ENCODE peak calls at places on chromosomes 6 and 20, in seven cellular contexts. U, Q, D, R, M, G and C are unnamed samples.

GRCh38 chr6:125742433-125743120 is 6.9 kb upstream of the HEY2 start:
- DNase-seq in U (no peak), Q (no peak), D (no peak), R (no peak), M (no peak), G (no peak), C (no peak)

GRCh38 chr6:12751694-12752304 is 35.2 kb downstream of the PHACTR1 start:
- DNase-seq in U (peak; percentile 40), Q (no peak), D (no peak), R (peak; percentile 12), M (no peak), G (peak; percentile 55), C (peak; percentile 37)

GRCh38 chr6:149844480-149844879 is 19.7 kb downstream of the LRP11 start:
- DNase-seq in U (no peak), Q (no peak), D (no peak), R (no peak), M (no peak), G (no peak), C (no peak)

GRCh38 chr6:13303668-13304017 is 24.7 kb downstream of the TBC1D7 start:
- DNase-seq in U (peak; percentile 80), Q (no peak), D (peak; percentile 74), R (peak; percentile 81), M (peak; percentile 94), G (peak; percentile 69), C (no peak)

GRCh38 chr6:16669227-16669626 is 92.0 kb downstream of the ATXN1 start:
- DNase-seq in U (peak; percentile 94), Q (peak; percentile 38), D (peak; percentile 42), R (peak; percentile 65), M (no peak), G (peak; percentile 34), C (no peak)

GRCh38 chr20:32539817-32540675 is 45.1 kb downstream of the NOL4L start:
- DNase-seq in U (no peak), Q (no peak), D (peak; percentile 80), R (no peak), M (no peak), G (peak; percentile 56), C (no peak)

GRCh38 chr20:18187020-18187419 is 49.4 kb downstream of the KAT14 start:
- DNase-seq in U (no peak), Q (no peak), D (no peak), R (no peak), M (no peak), G (no peak), C (no peak)

GRCh38 chr6:117613920-117614535 is 11.7 kb upstream of the GOPC start:
- DNase-seq in U (no peak), Q (no peak), D (no peak), R (no peak), M (no peak), G (no peak), C (no peak)

GRCh38 chr20:59662856-59663512 is 58.6 kb downstream of the PHACTR3 start:
- DNase-seq in U (no peak), Q (no peak), D (no peak), R (no peak), M (no peak), G (peak; percentile 8), C (no peak)

GRCh38 chr20:59204201-59204894 is 40.7 kb downstream of the ZNF831 start:
- DNase-seq in U (no peak), Q (no peak), D (no peak), R (no peak), M (no peak), G (no peak), C (no peak)

GRCh38 chr6:109892451-109893435 is 85.4 kb upstream of the GPR6 start:
- DNase-seq in U (no peak), Q (peak; percentile 82), D (no peak), R (no peak), M (no peak), G (peak; percentile 77), C (no peak)

GRCh38 chr6:136226027-136226673 is 24.0 kb downstream of the MTFR2 start:
- DNase-seq in U (peak; percentile 67), Q (peak; percentile 36), D (peak; percentile 54), R (peak; percentile 67), M (peak; percentile 89), G (peak; percentile 69), C (peak; percentile 16)

GRCh38 chr6:66496659-66497058 is 789.6 kb upstream of the EYS start:
- DNase-seq in U (no peak), Q (no peak), D (no peak), R (no peak), M (no peak), G (no peak), C (no peak)

GRCh38 chr6:133447924-133448323 is 206.8 kb downstream of the EYA4 start:
- DNase-seq in U (no peak), Q (no peak), D (no peak), R (peak; percentile 83), M (no peak), G (no peak), C (no peak)

GRCh38 chr20:34980543-34981213 is 25.0 kb downstream of the MYH7B start:
- DNase-seq in U (no peak), Q (no peak), D (no peak), R (peak; percentile 22), M (no peak), G (no peak), C (no peak)

GRCh38 chr6:2876210-2877056 is 26.7 kb downstream of the SERPINB9 start:
- DNase-seq in U (peak; percentile 98), Q (peak; percentile 58), D (peak; percentile 60), R (peak; percentile 81), M (no peak), G (peak; percentile 57), C (peak; percentile 89)
- TF ChIP-seq POLR2A in U (peak; percentile 55), Q (no peak), D (no peak), R (no peak), M (no peak), G (no peak), C (peak; percentile 42)

DNA sequence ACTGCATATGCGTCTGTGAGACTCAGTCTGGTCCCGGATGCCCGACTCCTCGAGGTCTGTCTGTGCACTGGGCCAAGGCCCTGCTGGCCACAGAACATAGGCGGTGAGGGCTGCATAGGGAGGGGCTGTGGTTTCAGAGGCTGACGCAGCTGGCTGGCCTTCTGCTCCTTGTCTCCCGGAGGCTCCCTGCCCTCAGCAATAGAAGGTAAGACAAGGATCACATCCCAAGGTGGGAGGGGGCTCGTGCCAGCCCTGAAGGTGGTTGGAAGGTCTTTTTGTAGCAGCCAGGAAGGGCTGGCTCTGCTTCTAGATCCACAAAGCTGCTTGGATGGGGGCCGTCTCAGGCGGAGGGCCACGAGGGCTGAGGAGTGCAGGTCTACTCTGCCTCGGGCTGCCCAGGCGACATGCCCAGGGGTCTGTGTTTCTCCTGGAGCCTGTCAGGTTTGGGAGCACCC is 239.8 kb upstream of the SULF2 start:
- DNase-seq in U (no peak), Q (no peak), D (no peak), R (peak; percentile 29), M (peak; percentile 89), G (no peak), C (peak; percentile 76)
- TF ChIP-seq POLR2A in U (no peak), Q (no peak), D (no peak), R (no peak), M (no peak), G (no peak), C (peak; percentile 31)

GRCh38 chr6:107840636-107841264 is 16.6 kb upstream of the SCML4 start:
- DNase-seq in U (no peak), Q (no peak), D (no peak), R (no peak), M (no peak), G (no peak), C (no peak)

GRCh38 chr6:107845777-107846176 is 21.7 kb upstream of the SCML4 start:
- DNase-seq in U (no peak), Q (no peak), D (no peak), R (no peak), M (no peak), G (no peak), C (no peak)

GRCh38 chr6:107846262-107846795 is 22.2 kb upstream of the SCML4 start:
- DNase-seq in U (no peak), Q (no peak), D (no peak), R (no peak), M (no peak), G (no peak), C (no peak)

GRCh38 chr6:107841265-107841650 is 17.1 kb upstream of the SCML4 start:
- DNase-seq in U (no peak), Q (no peak), D (no peak), R (no peak), M (no peak), G (no peak), C (no peak)

GRCh38 chr6:107843400-107843799 is 19.3 kb upstream of the SCML4 start:
- DNase-seq in U (no peak), Q (no peak), D (peak; percentile 34), R (no peak), M (no peak), G (no peak), C (no peak)
- TF ChIP-seq POLR2A in U (no peak), Q (no peak), D (no peak), R (no peak), M (no peak), G (no peak), C (no peak)

GRCh38 chr6:161238076-161238869 is 35.6 kb downstream of the AGPAT4 start:
- DNase-seq in U (no peak), Q (no peak), D (no peak), R (peak; percentile 76), M (no peak), G (no peak), C (no peak)
- TF ChIP-seq POLR2A in U (no peak), Q (no peak), D (no peak), R (no peak), M (no peak), G (no peak), C (no peak)

GRCh38 chr6:30672445-30673253 is at the start of gene DHX16:
- DNase-seq in U (peak; percentile 97), Q (peak; percentile 99), D (peak; percentile 96), R (peak; percentile 98), M (peak; percentile 99), G (peak; percentile 96), C (peak; percentile 89)
- TF ChIP-seq POLR2A in U (peak; percentile 85), Q (peak; percentile 42), D (peak; percentile 54), R (peak; percentile 31), M (no peak), G (no peak), C (peak; percentile 32)

GRCh38 chr6:3159805-3160781 is 2.7 kb upstream of the TUBB2A start:
- DNase-seq in U (no peak), Q (peak; percentile 33), D (peak; percentile 31), R (no peak), M (peak; percentile 93), G (peak; percentile 87), C (no peak)
- TF ChIP-seq POLR2A in U (no peak), Q (no peak), D (peak; percentile 95), R (no peak), M (no peak), G (peak; percentile 54), C (no peak)

GRCh38 chr6:41733707-41734665 is 1.4 kb downstream of the TFEB start:
- DNase-seq in U (peak; percentile 71), Q (peak; percentile 36), D (peak; percentile 87), R (peak; percentile 62), M (peak; percentile 94), G (peak; percentile 77), C (peak; percentile 89)
- TF ChIP-seq POLR2A in U (no peak), Q (no peak), D (peak; percentile 21), R (no peak), M (no peak), G (no peak), C (peak; percentile 38)